ENCODE peak calls at places on chromosomes 11 and 22, in seven cellular contexts. One of them, this sample, is unnamed.

GRCh38 chr11:48051217-48051848 is 71.0 kb downstream of the PTPRJ start:
- DNase-seq in activated CD4-positive, alpha-beta T cell treated with anti-CD3 and anti-CD28 coated beads, Interleukin-2, amount 10 ng/mL, durations not matched to agents 7 days and 5 days: no peak
- DNase-seq in GM23338: no peak
- DNase-seq in stimulated activated CD4-positive, alpha-beta T cell treated with anti-CD3 and anti-CD28 coated beads, Interleukin-2, amount 100 ng/mL, for 48 hours: no peak
- DNase-seq in GM12865: no peak
- DNase-seq in NB4: peak
- DNase-seq in kidney tubule cell: no peak
- DNase-seq in this sample: peak

GRCh38 chr11:46117842-46118241 is 3.4 kb downstream of the PHF21A start:
- DNase-seq in NB4: peak
- DNase-seq in activated CD4-positive, alpha-beta T cell treated with anti-CD3 and anti-CD28 coated beads, Interleukin-2, amount 10 ng/mL, durations not matched to agents 7 days and 5 days: no peak
- DNase-seq in GM23338: peak
- DNase-seq in kidney tubule cell: no peak
- DNase-seq in stimulated activated CD4-positive, alpha-beta T cell treated with anti-CD3 and anti-CD28 coated beads, Interleukin-2, amount 100 ng/mL, for 48 hours: no peak
- DNase-seq in GM12865: peak
- DNase-seq in this sample: no peak

GRCh38 chr22:35873426-35873825 is 155.2 kb downstream of the RBFOX2 start:
- DNase-seq in stimulated activated CD4-positive, alpha-beta T cell treated with anti-CD3 and anti-CD28 coated beads, Interleukin-2, amount 100 ng/mL, for 48 hours: no peak
- DNase-seq in GM23338: no peak
- DNase-seq in NB4: no peak
- DNase-seq in kidney tubule cell: no peak
- DNase-seq in activated CD4-positive, alpha-beta T cell treated with anti-CD3 and anti-CD28 coated beads, Interleukin-2, amount 10 ng/mL, durations not matched to agents 7 days and 5 days: no peak
- DNase-seq in GM12865: peak
- DNase-seq in this sample: no peak

GRCh38 chr11:67497656-67498291 is 7.4 kb downstream of the PITPNM1 start:
- DNase-seq in stimulated activated CD4-positive, alpha-beta T cell treated with anti-CD3 and anti-CD28 coated beads, Interleukin-2, amount 100 ng/mL, for 48 hours: no peak
- DNase-seq in NB4: no peak
- DNase-seq in GM23338: no peak
- DNase-seq in kidney tubule cell: no peak
- DNase-seq in activated CD4-positive, alpha-beta T cell treated with anti-CD3 and anti-CD28 coated beads, Interleukin-2, amount 10 ng/mL, durations not matched to agents 7 days and 5 days: no peak
- DNase-seq in GM12865: no peak
- DNase-seq in this sample: no peak

GRCh38 chr22:37627545-37627944 is 11.9 kb upstream of the SH3BP1 start:
- DNase-seq in activated CD4-positive, alpha-beta T cell treated with anti-CD3 and anti-CD28 coated beads, Interleukin-2, amount 10 ng/mL, durations not matched to agents 7 days and 5 days: peak
- DNase-seq in GM23338: no peak
- DNase-seq in kidney tubule cell: no peak
- DNase-seq in GM12865: peak
- DNase-seq in stimulated activated CD4-positive, alpha-beta T cell treated with anti-CD3 and anti-CD28 coated beads, Interleukin-2, amount 100 ng/mL, for 48 hours: no peak
- DNase-seq in NB4: no peak
- DNase-seq in this sample: no peak

GRCh38 chr11:73242291-73243092 is 24.4 kb downstream of the P2RY2 start:
- DNase-seq in kidney tubule cell: peak
- DNase-seq in GM12865: peak
- DNase-seq in GM23338: peak
- DNase-seq in stimulated activated CD4-positive, alpha-beta T cell treated with anti-CD3 and anti-CD28 coated beads, Interleukin-2, amount 100 ng/mL, for 48 hours: peak
- DNase-seq in activated CD4-positive, alpha-beta T cell treated with anti-CD3 and anti-CD28 coated beads, Interleukin-2, amount 10 ng/mL, durations not matched to agents 7 days and 5 days: peak
- DNase-seq in NB4: peak
- DNase-seq in this sample: peak

GRCh38 chr11:118084247-118084646 is 2.5 kb downstream of the SMIM35 start:
- DNase-seq in kidney tubule cell: peak
- DNase-seq in GM12865: no peak
- DNase-seq in GM23338: no peak
- DNase-seq in activated CD4-positive, alpha-beta T cell treated with anti-CD3 and anti-CD28 coated beads, Interleukin-2, amount 10 ng/mL, durations not matched to agents 7 days and 5 days: no peak
- DNase-seq in NB4: peak
- DNase-seq in stimulated activated CD4-positive, alpha-beta T cell treated with anti-CD3 and anti-CD28 coated beads, Interleukin-2, amount 100 ng/mL, for 48 hours: no peak
- DNase-seq in this sample: peak

GRCh38 chr11:117752721-117753237 is 44.2 kb downstream of the DSCAML1 start:
- DNase-seq in stimulated activated CD4-positive, alpha-beta T cell treated with anti-CD3 and anti-CD28 coated beads, Interleukin-2, amount 100 ng/mL, for 48 hours: no peak
- DNase-seq in GM23338: no peak
- DNase-seq in activated CD4-positive, alpha-beta T cell treated with anti-CD3 and anti-CD28 coated beads, Interleukin-2, amount 10 ng/mL, durations not matched to agents 7 days and 5 days: no peak
- DNase-seq in kidney tubule cell: no peak
- DNase-seq in GM12865: no peak
- DNase-seq in NB4: no peak
- DNase-seq in this sample: no peak

GRCh38 chr11:116217006-116217405 is 555.8 kb downstream of the BUD13 start:
- DNase-seq in GM12865: peak
- DNase-seq in kidney tubule cell: peak
- DNase-seq in stimulated activated CD4-positive, alpha-beta T cell treated with anti-CD3 and anti-CD28 coated beads, Interleukin-2, amount 100 ng/mL, for 48 hours: peak
- DNase-seq in NB4: peak
- DNase-seq in GM23338: peak
- DNase-seq in activated CD4-positive, alpha-beta T cell treated with anti-CD3 and anti-CD28 coated beads, Interleukin-2, amount 10 ng/mL, durations not matched to agents 7 days and 5 days: peak
- DNase-seq in this sample: peak

GRCh38 chr11:79570104-79570503 is 129.3 kb upstream of the TENM4 start:
- DNase-seq in stimulated activated CD4-positive, alpha-beta T cell treated with anti-CD3 and anti-CD28 coated beads, Interleukin-2, amount 100 ng/mL, for 48 hours: no peak
- DNase-seq in activated CD4-positive, alpha-beta T cell treated with anti-CD3 and anti-CD28 coated beads, Interleukin-2, amount 10 ng/mL, durations not matched to agents 7 days and 5 days: no peak
- DNase-seq in GM23338: no peak
- DNase-seq in GM12865: no peak
- DNase-seq in kidney tubule cell: no peak
- DNase-seq in NB4: peak
- DNase-seq in this sample: no peak

GRCh38 chr22:37162221-37163095 is 12.7 kb upstream of the IL2RB start:
- DNase-seq in activated CD4-positive, alpha-beta T cell treated with anti-CD3 and anti-CD28 coated beads, Interleukin-2, amount 10 ng/mL, durations not matched to agents 7 days and 5 days: peak
- DNase-seq in GM23338: no peak
- DNase-seq in kidney tubule cell: no peak
- DNase-seq in stimulated activated CD4-positive, alpha-beta T cell treated with anti-CD3 and anti-CD28 coated beads, Interleukin-2, amount 100 ng/mL, for 48 hours: peak
- DNase-seq in NB4: no peak
- DNase-seq in GM12865: peak
- DNase-seq in this sample: no peak

GRCh38 chr11:9533736-9534473 is 39.6 kb upstream of the WEE1 start:
- DNase-seq in GM12865: no peak
- DNase-seq in GM23338: peak
- DNase-seq in kidney tubule cell: no peak
- DNase-seq in NB4: no peak
- DNase-seq in stimulated activated CD4-positive, alpha-beta T cell treated with anti-CD3 and anti-CD28 coated beads, Interleukin-2, amount 100 ng/mL, for 48 hours: no peak
- DNase-seq in activated CD4-positive, alpha-beta T cell treated with anti-CD3 and anti-CD28 coated beads, Interleukin-2, amount 10 ng/mL, durations not matched to agents 7 days and 5 days: no peak
- DNase-seq in this sample: peak

GRCh38 chr22:35634981-35635540 is 13.2 kb upstream of the APOL6 start:
- DNase-seq in stimulated activated CD4-positive, alpha-beta T cell treated with anti-CD3 and anti-CD28 coated beads, Interleukin-2, amount 100 ng/mL, for 48 hours: no peak
- DNase-seq in kidney tubule cell: peak
- DNase-seq in activated CD4-positive, alpha-beta T cell treated with anti-CD3 and anti-CD28 coated beads, Interleukin-2, amount 10 ng/mL, durations not matched to agents 7 days and 5 days: no peak
- DNase-seq in NB4: no peak
- DNase-seq in GM23338: no peak
- DNase-seq in GM12865: peak
- DNase-seq in this sample: no peak

GRCh38 chr11:64299847-64300648 is at the start of gene CATSPERZ:
- DNase-seq in kidney tubule cell: no peak
- DNase-seq in activated CD4-positive, alpha-beta T cell treated with anti-CD3 and anti-CD28 coated beads, Interleukin-2, amount 10 ng/mL, durations not matched to agents 7 days and 5 days: peak
- DNase-seq in GM23338: peak
- DNase-seq in NB4: no peak
- DNase-seq in stimulated activated CD4-positive, alpha-beta T cell treated with anti-CD3 and anti-CD28 coated beads, Interleukin-2, amount 100 ng/mL, for 48 hours: no peak
- DNase-seq in GM12865: no peak
- DNase-seq in this sample: no peak

GRCh38 chr11:126594921-126595367 is 239.5 kb downstream of the ST3GAL4 start:
- DNase-seq in NB4: no peak
- DNase-seq in GM12865: no peak
- DNase-seq in GM23338: no peak
- DNase-seq in kidney tubule cell: no peak
- DNase-seq in stimulated activated CD4-positive, alpha-beta T cell treated with anti-CD3 and anti-CD28 coated beads, Interleukin-2, amount 100 ng/mL, for 48 hours: no peak
- DNase-seq in activated CD4-positive, alpha-beta T cell treated with anti-CD3 and anti-CD28 coated beads, Interleukin-2, amount 10 ng/mL, durations not matched to agents 7 days and 5 days: no peak
- DNase-seq in this sample: no peak

GRCh38 chr22:32177221-32177765 is 18.2 kb upstream of the C22orf42 start:
- DNase-seq in stimulated activated CD4-positive, alpha-beta T cell treated with anti-CD3 and anti-CD28 coated beads, Interleukin-2, amount 100 ng/mL, for 48 hours: no peak
- DNase-seq in GM12865: no peak
- DNase-seq in activated CD4-positive, alpha-beta T cell treated with anti-CD3 and anti-CD28 coated beads, Interleukin-2, amount 10 ng/mL, durations not matched to agents 7 days and 5 days: no peak
- DNase-seq in NB4: peak
- DNase-seq in GM23338: peak
- DNase-seq in kidney tubule cell: no peak
- DNase-seq in this sample: no peak

GRCh38 chr11:126764221-126764620 is 236.3 kb downstream of the KIRREL3 start:
- DNase-seq in stimulated activated CD4-positive, alpha-beta T cell treated with anti-CD3 and anti-CD28 coated beads, Interleukin-2, amount 100 ng/mL, for 48 hours: no peak
- DNase-seq in kidney tubule cell: peak
- DNase-seq in activated CD4-positive, alpha-beta T cell treated with anti-CD3 and anti-CD28 coated beads, Interleukin-2, amount 10 ng/mL, durations not matched to agents 7 days and 5 days: no peak
- DNase-seq in NB4: peak
- DNase-seq in GM23338: no peak
- DNase-seq in GM12865: peak
- DNase-seq in this sample: peak

GRCh38 chr22:50470491-50470890 is 4.3 kb downstream of the SBF1 start:
- DNase-seq in GM12865: peak
- DNase-seq in GM23338: no peak
- DNase-seq in NB4: peak
- DNase-seq in stimulated activated CD4-positive, alpha-beta T cell treated with anti-CD3 and anti-CD28 coated beads, Interleukin-2, amount 100 ng/mL, for 48 hours: no peak
- DNase-seq in kidney tubule cell: no peak
- DNase-seq in activated CD4-positive, alpha-beta T cell treated with anti-CD3 and anti-CD28 coated beads, Interleukin-2, amount 10 ng/mL, durations not matched to agents 7 days and 5 days: no peak
- DNase-seq in this sample: no peak

GRCh38 chr22:29343313-29343805 is 27.9 kb upstream of the RASL10A start:
- DNase-seq in activated CD4-positive, alpha-beta T cell treated with anti-CD3 and anti-CD28 coated beads, Interleukin-2, amount 10 ng/mL, durations not matched to agents 7 days and 5 days: no peak
- DNase-seq in NB4: no peak
- DNase-seq in GM23338: no peak
- DNase-seq in kidney tubule cell: no peak
- DNase-seq in stimulated activated CD4-positive, alpha-beta T cell treated with anti-CD3 and anti-CD28 coated beads, Interleukin-2, amount 100 ng/mL, for 48 hours: no peak
- DNase-seq in GM12865: no peak
- DNase-seq in this sample: no peak

GRCh38 chr11:57885298-57886035 is 123.9 kb downstream of the CTNND1 start:
- DNase-seq in activated CD4-positive, alpha-beta T cell treated with anti-CD3 and anti-CD28 coated beads, Interleukin-2, amount 10 ng/mL, durations not matched to agents 7 days and 5 days: no peak
- DNase-seq in kidney tubule cell: peak
- DNase-seq in GM23338: peak
- DNase-seq in stimulated activated CD4-positive, alpha-beta T cell treated with anti-CD3 and anti-CD28 coated beads, Interleukin-2, amount 100 ng/mL, for 48 hours: no peak
- DNase-seq in NB4: peak
- DNase-seq in GM12865: peak
- DNase-seq in this sample: peak

GRCh38 chr22:30969532-30970355 is 679 bp downstream of the TUG1 start:
- DNase-seq in GM23338: peak
- DNase-seq in NB4: peak
- DNase-seq in stimulated activated CD4-positive, alpha-beta T cell treated with anti-CD3 and anti-CD28 coated beads, Interleukin-2, amount 100 ng/mL, for 48 hours: peak
- DNase-seq in activated CD4-positive, alpha-beta T cell treated with anti-CD3 and anti-CD28 coated beads, Interleukin-2, amount 10 ng/mL, durations not matched to agents 7 days and 5 days: peak
- DNase-seq in kidney tubule cell: peak
- DNase-seq in GM12865: peak
- DNase-seq in this sample: no peak

This sample was measured in renal cortical epithelial cell.